ENCODE peak calls at places on chromosomes 5 and 9, in five cellular contexts. One of them, this sample, is unnamed.

GRCh38 chr9:1869843-1870242 is 145.3 kb upstream of the SMARCA2 start:
- DNase-seq in aorta: no peak
- DNase-seq in heart left ventricle: no peak
- DNase-seq in pancreas: no peak
- DNase-seq in mesendoderm: peak; percentile 79
- DNase-seq in this sample: no peak

GRCh38 chr5:120640793-120641192 is 176.7 kb downstream of the PRR16 start:
- DNase-seq in aorta: no peak
- DNase-seq in heart left ventricle: no peak
- DNase-seq in pancreas: no peak
- DNase-seq in mesendoderm: no peak
- DNase-seq in this sample: no peak

GRCh38 chr5:169906745-169907649 is 73.3 kb downstream of the INSYN2B start:
- DNase-seq in aorta: no peak
- DNase-seq in heart left ventricle: no peak
- DNase-seq in pancreas: no peak
- DNase-seq in mesendoderm: peak; percentile 83
- DNase-seq in this sample: no peak

GRCh38 chr5:112691341-112691685 is 46.4 kb upstream of the APC start:
- DNase-seq in aorta: no peak
- DNase-seq in heart left ventricle: no peak
- DNase-seq in pancreas: no peak
- DNase-seq in mesendoderm: no peak
- DNase-seq in this sample: no peak

GRCh38 chr9:37060821-37061220 is 26.8 kb upstream of the PAX5 start:
- DNase-seq in aorta: no peak
- DNase-seq in heart left ventricle: no peak
- DNase-seq in pancreas: no peak
- DNase-seq in mesendoderm: no peak
- DNase-seq in this sample: no peak

GRCh38 chr5:28576022-28576421 is 1537.6 kb upstream of the CDH9 start:
- DNase-seq in aorta: no peak
- DNase-seq in heart left ventricle: no peak
- DNase-seq in pancreas: no peak
- DNase-seq in mesendoderm: peak; percentile 66
- DNase-seq in this sample: no peak

GRCh38 chr9:110399983-110400382 is 62.3 kb upstream of the TXNDC8 start:
- DNase-seq in aorta: no peak
- DNase-seq in heart left ventricle: no peak
- DNase-seq in pancreas: no peak
- DNase-seq in mesendoderm: no peak
- DNase-seq in this sample: no peak

GRCh38 chr9:113963914-113964739 is 88.0 kb downstream of the ZNF618 start:
- DNase-seq in aorta: no peak
- DNase-seq in heart left ventricle: no peak
- DNase-seq in pancreas: no peak
- DNase-seq in mesendoderm: no peak
- DNase-seq in this sample: no peak

GRCh38 chr9:70902705-70903131 is 218.7 kb downstream of the TRPM3 start:
- DNase-seq in aorta: no peak
- DNase-seq in heart left ventricle: no peak
- DNase-seq in pancreas: no peak
- DNase-seq in mesendoderm: peak; percentile 20
- DNase-seq in this sample: peak; percentile 71

GRCh38 chr5:14491505-14491904 is 90.1 kb upstream of the OTULINL start:
- DNase-seq in aorta: no peak
- DNase-seq in heart left ventricle: no peak
- DNase-seq in pancreas: no peak
- DNase-seq in mesendoderm: no peak
- DNase-seq in this sample: no peak
- H3K4me1 ChIP-seq in aorta: no peaks in the 10 kb centered on the region
- H3K4me1 ChIP-seq in heart left ventricle: no peaks in the 10 kb centered on the region
- H3K4me1 ChIP-seq in pancreas: no peaks in the 10 kb centered on the region
- H3K4me1 ChIP-seq in mesendoderm: no peaks in the 10 kb centered on the region
- H3K4me1 ChIP-seq in this sample: peaks cover 19% of the 10 kb centered on the region

GRCh38 chr9:125541840-125542243 is 165.2 kb downstream of the MAPKAP1 start:
- DNase-seq in aorta: no peak
- DNase-seq in heart left ventricle: no peak
- DNase-seq in pancreas: no peak
- DNase-seq in mesendoderm: no peak
- DNase-seq in this sample: no peak
- H3K4me1 ChIP-seq in aorta: peaks cover 7% of the 10 kb centered on the region
- H3K4me1 ChIP-seq in heart left ventricle: peaks cover 8% of the 10 kb centered on the region
- H3K4me1 ChIP-seq in pancreas: peaks cover 31% of the 10 kb centered on the region
- H3K4me1 ChIP-seq in mesendoderm: no peaks in the 10 kb centered on the region
- H3K4me1 ChIP-seq in this sample: peaks cover 22% of the 10 kb centered on the region

GRCh38 chr5:72295539-72295938 is 24.5 kb downstream of the MRPS27 start:
- DNase-seq in aorta: no peak
- DNase-seq in heart left ventricle: no peak
- DNase-seq in pancreas: no peak
- DNase-seq in mesendoderm: no peak
- DNase-seq in this sample: no peak

GRCh38 chr5:72291601-72292000 is 28.4 kb downstream of the MRPS27 start:
- DNase-seq in aorta: no peak
- DNase-seq in heart left ventricle: no peak
- DNase-seq in pancreas: no peak
- DNase-seq in mesendoderm: no peak
- DNase-seq in this sample: no peak

GRCh38 chr5:72292411-72292810 is 27.6 kb downstream of the MRPS27 start:
- DNase-seq in aorta: no peak
- DNase-seq in heart left ventricle: no peak
- DNase-seq in pancreas: no peak
- DNase-seq in mesendoderm: no peak
- DNase-seq in this sample: no peak

GRCh38 chr5:72294473-72294872 is 25.6 kb downstream of the MRPS27 start:
- DNase-seq in aorta: no peak
- DNase-seq in heart left ventricle: no peak
- DNase-seq in pancreas: no peak
- DNase-seq in mesendoderm: no peak
- DNase-seq in this sample: no peak

DNA sequence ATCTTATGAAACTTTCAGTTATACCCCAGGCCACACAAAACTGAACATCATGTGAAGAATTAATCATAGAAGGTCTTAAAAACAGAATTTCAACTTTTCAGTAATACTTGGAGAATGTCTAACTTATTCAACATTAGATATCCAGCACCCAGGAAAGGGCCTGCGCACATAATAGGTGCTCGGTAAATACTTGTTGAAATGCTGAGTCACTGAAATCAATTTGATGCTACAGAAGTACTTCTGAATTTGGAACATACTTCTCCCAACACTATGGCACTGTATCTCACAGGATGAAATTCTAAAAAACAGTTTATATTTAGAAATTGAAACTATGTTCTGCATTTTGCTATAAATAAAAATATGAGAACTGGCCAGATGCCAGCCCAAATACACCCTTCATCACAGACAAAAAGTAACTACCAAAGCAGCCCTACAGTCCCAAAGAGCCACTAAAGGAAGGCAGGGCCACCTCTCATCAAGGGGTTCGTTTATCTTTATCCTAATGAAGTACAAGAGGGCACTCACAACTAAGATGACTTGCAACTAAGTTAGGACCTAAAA is 26.5 kb downstream of the MRPS27 start:
- DNase-seq in aorta: no peak
- DNase-seq in heart left ventricle: no peak
- DNase-seq in pancreas: no peak
- DNase-seq in mesendoderm: no peak
- DNase-seq in this sample: no peak
- H3K4me1 ChIP-seq in aorta: peaks cover 4% of the 10 kb centered on the region
- H3K4me1 ChIP-seq in heart left ventricle: no peaks in the 10 kb centered on the region
- H3K4me1 ChIP-seq in pancreas: no peaks in the 10 kb centered on the region
- H3K4me1 ChIP-seq in mesendoderm: no peaks in the 10 kb centered on the region
- H3K4me1 ChIP-seq in this sample: peaks cover 21% of the 10 kb centered on the region

DNA sequence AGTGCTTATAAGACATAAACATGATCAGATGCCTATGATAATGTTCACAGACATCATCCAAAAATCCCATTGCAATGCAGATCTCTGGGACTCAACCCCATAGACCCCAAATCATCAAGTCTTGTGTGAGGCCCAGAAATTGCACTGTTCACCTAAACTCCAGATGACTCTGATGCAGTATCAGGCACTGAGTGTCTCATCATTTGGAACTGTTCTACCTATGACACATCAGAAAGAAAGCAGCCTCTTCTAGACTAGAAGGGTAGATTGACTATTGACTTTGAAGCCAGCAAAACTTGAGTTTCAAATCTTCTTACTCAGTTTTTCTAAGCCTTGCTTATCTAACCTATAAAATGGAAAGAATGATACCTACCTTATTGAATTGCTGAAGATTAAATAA is 58.7 kb upstream of the PAPPA start:
- DNase-seq in aorta: no peak
- DNase-seq in heart left ventricle: no peak
- DNase-seq in pancreas: no peak
- DNase-seq in mesendoderm: no peak
- DNase-seq in this sample: no peak
- H3K4me1 ChIP-seq in aorta: no peaks in the 10 kb centered on the region
- H3K4me1 ChIP-seq in heart left ventricle: no peaks in the 10 kb centered on the region
- H3K4me1 ChIP-seq in pancreas: no peaks in the 10 kb centered on the region
- H3K4me1 ChIP-seq in mesendoderm: peaks cover 2% of the 10 kb centered on the region
- H3K4me1 ChIP-seq in this sample: peaks cover 11% of the 10 kb centered on the region

GRCh38 chr5:158856295-158856694 is 243.4 kb downstream of the EBF1 start:
- DNase-seq in aorta: no peak
- DNase-seq in heart left ventricle: no peak
- DNase-seq in pancreas: no peak
- DNase-seq in mesendoderm: no peak
- DNase-seq in this sample: no peak
- H3K4me1 ChIP-seq in aorta: peaks cover 31% of the 10 kb centered on the region
- H3K4me1 ChIP-seq in heart left ventricle: peaks cover 8% of the 10 kb centered on the region
- H3K4me1 ChIP-seq in pancreas: no peaks in the 10 kb centered on the region
- H3K4me1 ChIP-seq in mesendoderm: no peaks in the 10 kb centered on the region
- H3K4me1 ChIP-seq in this sample: peaks cover 6% of the 10 kb centered on the region

GRCh38 chr5:87850843-87851242 is 417.8 kb downstream of the TMEM161B start:
- DNase-seq in aorta: no peak
- DNase-seq in heart left ventricle: no peak
- DNase-seq in pancreas: no peak
- DNase-seq in mesendoderm: no peak
- DNase-seq in this sample: no peak
- H3K4me1 ChIP-seq in aorta: no peaks in the 10 kb centered on the region
- H3K4me1 ChIP-seq in heart left ventricle: no peaks in the 10 kb centered on the region
- H3K4me1 ChIP-seq in pancreas: no peaks in the 10 kb centered on the region
- H3K4me1 ChIP-seq in mesendoderm: no peaks in the 10 kb centered on the region
- H3K4me1 ChIP-seq in this sample: no peaks in the 10 kb centered on the region

GRCh38 chr9:90540734-90541133 is 101.9 kb downstream of the DIRAS2 start:
- DNase-seq in aorta: no peak
- DNase-seq in heart left ventricle: no peak
- DNase-seq in pancreas: no peak
- DNase-seq in mesendoderm: no peak
- DNase-seq in this sample: no peak
- H3K4me1 ChIP-seq in aorta: no peaks in the 10 kb centered on the region
- H3K4me1 ChIP-seq in heart left ventricle: no peaks in the 10 kb centered on the region
- H3K4me1 ChIP-seq in pancreas: no peaks in the 10 kb centered on the region
- H3K4me1 ChIP-seq in mesendoderm: peaks cover 5% of the 10 kb centered on the region
- H3K4me1 ChIP-seq in this sample: no peaks in the 10 kb centered on the region

DNA sequence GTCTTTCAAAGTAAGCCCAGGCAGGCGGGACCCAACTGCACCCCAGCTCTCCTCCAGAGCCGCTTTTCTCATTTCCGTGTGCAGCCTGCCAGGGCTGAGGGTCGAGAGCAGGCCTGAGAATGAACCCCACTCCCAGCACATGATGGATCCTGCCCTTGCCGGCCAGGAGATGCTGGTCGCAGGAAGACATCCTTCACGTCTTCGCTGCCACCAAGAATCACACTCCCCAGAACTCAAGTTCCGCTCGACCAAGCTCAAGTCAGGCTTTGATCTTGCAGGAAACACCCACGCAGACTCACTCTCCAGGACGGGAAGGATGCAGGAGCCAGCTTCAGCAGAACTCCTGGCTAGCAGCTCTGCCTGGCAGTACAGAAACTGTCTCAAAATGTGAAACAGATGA is 102.5 kb downstream of the ROR2 start:
- DNase-seq in aorta: no peak
- DNase-seq in heart left ventricle: no peak
- DNase-seq in pancreas: no peak
- DNase-seq in mesendoderm: no peak
- DNase-seq in this sample: no peak
- H3K4me1 ChIP-seq in aorta: no peaks in the 10 kb centered on the region
- H3K4me1 ChIP-seq in heart left ventricle: no peaks in the 10 kb centered on the region
- H3K4me1 ChIP-seq in pancreas: no peaks in the 10 kb centered on the region
- H3K4me1 ChIP-seq in mesendoderm: peaks cover 13% of the 10 kb centered on the region
- H3K4me1 ChIP-seq in this sample: no peaks in the 10 kb centered on the region

GRCh38 chr5:96662725-96663513 is 743 bp downstream of the CAST start:
- DNase-seq in aorta: peak; percentile 98
- DNase-seq in heart left ventricle: peak; percentile 96
- DNase-seq in pancreas: peak; percentile 89
- DNase-seq in mesendoderm: peak; percentile 81
- DNase-seq in this sample: peak; percentile 97

GRCh38 chr5:96661101-96661840 is 905 bp upstream of the CAST start:
- DNase-seq in aorta: no peak
- DNase-seq in heart left ventricle: no peak
- DNase-seq in pancreas: peak; percentile 30
- DNase-seq in mesendoderm: peak; percentile 31
- DNase-seq in this sample: no peak

GRCh38 chr5:96663608-96664007 is 1.4 kb downstream of the CAST start:
- DNase-seq in aorta: no peak
- DNase-seq in heart left ventricle: no peak
- DNase-seq in pancreas: no peak
- DNase-seq in mesendoderm: no peak
- DNase-seq in this sample: no peak

GRCh38 chr5:96664669-96665068 is 2.5 kb downstream of the CAST start:
- DNase-seq in aorta: no peak
- DNase-seq in heart left ventricle: no peak
- DNase-seq in pancreas: no peak
- DNase-seq in mesendoderm: no peak
- DNase-seq in this sample: no peak

GRCh38 chr5:96661841-96662724 is at the start of gene CAST:
- DNase-seq in aorta: peak; percentile 97
- DNase-seq in heart left ventricle: peak; percentile 95
- DNase-seq in pancreas: peak; percentile 91
- DNase-seq in mesendoderm: peak; percentile 86
- DNase-seq in this sample: peak; percentile 88
- H3K4me1 ChIP-seq in aorta: peaks cover under 1% of the 10 kb centered on the region
- H3K4me1 ChIP-seq in heart left ventricle: peaks cover 4% of the 10 kb centered on the region
- H3K4me1 ChIP-seq in pancreas: peaks cover 23% of the 10 kb centered on the region
- H3K4me1 ChIP-seq in mesendoderm: no peaks in the 10 kb centered on the region
- H3K4me1 ChIP-seq in this sample: peaks cover 47% of the 10 kb centered on the region